ENCODE peak calls at places on chromosomes 16 and 17, in five cellular contexts. One of them, this sample, is unnamed.
A peak's percentile ranks its signal among the peaks of the same experiment; 100 is the strongest.

GRCh38 chr16:85471469-85472431 is 141.4 kb upstream of the GSE1 start:
- DNase-seq in central memory CD4-positive, alpha-beta T cell: no peak
- DNase-seq in Kasumi-1: no peak
- DNase-seq in HFFc6: no peak
- DNase-seq in H9: no peak
- DNase-seq in this sample: no peak

GRCh38 chr17:81253358-81254131 is 14.4 kb downstream of the NDUFAF8 start:
- DNase-seq in central memory CD4-positive, alpha-beta T cell: peak; percentile 51
- DNase-seq in Kasumi-1: peak; percentile 73
- DNase-seq in HFFc6: no peak
- DNase-seq in H9: no peak
- DNase-seq in this sample: peak; percentile 36

GRCh38 chr17:73318427-73318813 is 6.6 kb upstream of the CDC42EP4 start:
- DNase-seq in central memory CD4-positive, alpha-beta T cell: no peak
- DNase-seq in Kasumi-1: no peak
- DNase-seq in HFFc6: no peak
- DNase-seq in H9: no peak
- DNase-seq in this sample: no peak

GRCh38 chr17:72120878-72121163 is at the start of gene SOX9:
- DNase-seq in central memory CD4-positive, alpha-beta T cell: no peak
- DNase-seq in Kasumi-1: no peak
- DNase-seq in HFFc6: peak; percentile 79
- DNase-seq in H9: peak; percentile 98
- DNase-seq in this sample: peak; percentile 95

GRCh38 chr16:4123617-4124300 is 7.5 kb upstream of the ADCY9 start:
- DNase-seq in central memory CD4-positive, alpha-beta T cell: no peak
- DNase-seq in Kasumi-1: no peak
- DNase-seq in HFFc6: peak; percentile 60
- DNase-seq in H9: no peak
- DNase-seq in this sample: no peak

GRCh38 chr16:50627419-50627818 is 53.7 kb downstream of the SNX20 start:
- DNase-seq in central memory CD4-positive, alpha-beta T cell: peak; percentile 23
- DNase-seq in Kasumi-1: peak; percentile 36
- DNase-seq in HFFc6: peak; percentile 9
- DNase-seq in H9: peak; percentile 58
- DNase-seq in this sample: peak; percentile 7

GRCh38 chr16:30951785-30952184 is 2.9 kb downstream of the ORAI3 start:
- DNase-seq in central memory CD4-positive, alpha-beta T cell: no peak
- DNase-seq in Kasumi-1: no peak
- DNase-seq in HFFc6: no peak
- DNase-seq in H9: no peak
- DNase-seq in this sample: no peak

GRCh38 chr16:776824-777223 is 11.4 kb downstream of the RPUSD1 start:
- DNase-seq in central memory CD4-positive, alpha-beta T cell: no peak
- DNase-seq in Kasumi-1: no peak
- DNase-seq in HFFc6: no peak
- DNase-seq in H9: no peak
- DNase-seq in this sample: no peak

GRCh38 chr16:69711115-69711740 is 15.1 kb downstream of the NQO1 start:
- DNase-seq in central memory CD4-positive, alpha-beta T cell: no peak
- DNase-seq in Kasumi-1: no peak
- DNase-seq in HFFc6: peak; percentile 55
- DNase-seq in H9: no peak
- DNase-seq in this sample: peak; percentile 82

GRCh38 chr17:44781553-44782348 is 23.0 kb downstream of the ADAM11 start:
- DNase-seq in central memory CD4-positive, alpha-beta T cell: no peak
- DNase-seq in Kasumi-1: no peak
- DNase-seq in HFFc6: no peak
- DNase-seq in H9: peak; percentile 69
- DNase-seq in this sample: no peak

GRCh38 chr17:82875418-82875856 is 35.6 kb upstream of the ZNF750 start:
- DNase-seq in central memory CD4-positive, alpha-beta T cell: no peak
- DNase-seq in Kasumi-1: no peak
- DNase-seq in HFFc6: no peak
- DNase-seq in H9: peak; percentile 81
- DNase-seq in this sample: no peak

GRCh38 chr17:20920813-20921199 is 122.0 kb downstream of the USP22 start:
- DNase-seq in central memory CD4-positive, alpha-beta T cell: no peak
- DNase-seq in Kasumi-1: no peak
- DNase-seq in HFFc6: no peak
- DNase-seq in H9: no peak
- DNase-seq in this sample: peak; percentile 79

GRCh38 chr17:44178133-44178532 is 7.6 kb downstream of the ASB16 start:
- DNase-seq in central memory CD4-positive, alpha-beta T cell: no peak
- DNase-seq in Kasumi-1: no peak
- DNase-seq in HFFc6: no peak
- DNase-seq in H9: no peak
- DNase-seq in this sample: no peak

GRCh38 chr17:60128171-60128859 is 21.5 kb upstream of the CA4 start:
- DNase-seq in central memory CD4-positive, alpha-beta T cell: no peak
- DNase-seq in Kasumi-1: no peak
- DNase-seq in HFFc6: no peak
- DNase-seq in H9: no peak
- DNase-seq in this sample: no peak

This sample was measured in kidney glomerular epithelial cell.